ENCODE peak calls at places on chromosomes 7 and 10, in seven cellular contexts. B, Q, Y, U, C, P and S are unnamed samples.
A peak's percentile ranks its signal among the peaks of the same experiment; 100 is the strongest.

GRCh38 chr7:70267381-70267780 is 669.1 kb downstream of the AUTS2 start:
- DNase-seq in B (no peak), Q (no peak), Y (no peak), U (no peak), C (no peak), P (no peak), S (no peak)

GRCh38 chr7:65448824-65449504 is 75.3 kb downstream of the ZNF92 start:
- DNase-seq in B (no peak), Q (no peak), Y (no peak), U (no peak), C (no peak), P (no peak), S (no peak)

GRCh38 chr7:2922271-2922691 is 78.2 kb upstream of the GNA12 start:
- DNase-seq in B (no peak), Q (no peak), Y (no peak), U (no peak), C (no peak), P (no peak), S (no peak)

GRCh38 chr7:16356241-16356958 is 64.9 kb downstream of the CRPPA start:
- DNase-seq in B (no peak), Q (peak; percentile 75), Y (no peak), U (no peak), C (no peak), P (no peak), S (no peak)

GRCh38 chr10:117186832-117187615 is 10.3 kb upstream of the KCNK18 start:
- DNase-seq in B (no peak), Q (peak; percentile 25), Y (no peak), U (no peak), C (no peak), P (no peak), S (no peak)

GRCh38 chr10:24579911-24580310 is 143.8 kb downstream of the ARHGAP21 start:
- DNase-seq in B (peak; percentile 32), Q (no peak), Y (no peak), U (no peak), C (no peak), P (no peak), S (no peak)

GRCh38 chr10:113362645-113363091 is 190.2 kb upstream of the HABP2 start:
- DNase-seq in B (no peak), Q (no peak), Y (no peak), U (no peak), C (no peak), P (no peak), S (no peak)

GRCh38 chr10:123942114-123942513 is 50.5 kb upstream of the CPXM2 start:
- DNase-seq in B (no peak), Q (no peak), Y (no peak), U (no peak), C (no peak), P (no peak), S (no peak)

GRCh38 chr7:130913721-130914588 is 179.9 kb upstream of the KLF14 start:
- DNase-seq in B (no peak), Q (no peak), Y (no peak), U (no peak), C (no peak), P (no peak), S (no peak)

GRCh38 chr10:27439101-27439500 is 65.0 kb upstream of the RAB18 start:
- DNase-seq in B (no peak), Q (no peak), Y (no peak), U (no peak), C (no peak), P (no peak), S (no peak)

GRCh38 chr7:22210355-22210754 is 146.6 kb downstream of the RAPGEF5 start:
- DNase-seq in B (no peak), Q (no peak), Y (no peak), U (no peak), C (no peak), P (no peak), S (no peak)

GRCh38 chr10:132329565-132330485 is 2.2 kb upstream of the LRRC27 start:
- DNase-seq in B (peak; percentile 29), Q (peak; percentile 65), Y (no peak), U (no peak), C (peak; percentile 18), P (no peak), S (no peak)

GRCh38 chr10:92014620-92015019 is 91.0 kb downstream of the BTAF1 start:
- DNase-seq in B (no peak), Q (no peak), Y (no peak), U (no peak), C (no peak), P (no peak), S (no peak)

GRCh38 chr7:137080516-137081203 is 212.2 kb downstream of the CHRM2 start:
- DNase-seq in B (no peak), Q (no peak), Y (peak; percentile 10), U (no peak), C (no peak), P (no peak), S (no peak)

GRCh38 chr7:50981743-50982142 is 199.0 kb upstream of the GRB10 start:
- DNase-seq in B (no peak), Q (no peak), Y (no peak), U (no peak), C (no peak), P (no peak), S (no peak)

GRCh38 chr10:93150289-93150688 is 76.6 kb downstream of the CYP26A1 start:
- DNase-seq in B (no peak), Q (peak; percentile 72), Y (no peak), U (no peak), C (no peak), P (no peak), S (no peak)

GRCh38 chr10:86366902-86367338 is 325 bp upstream of the GRID1 start:
- DNase-seq in B (no peak), Q (no peak), Y (no peak), U (no peak), C (no peak), P (no peak), S (no peak)

GRCh38 chr10:113228570-113228969 is 278.5 kb downstream of the TCF7L2 start:
- DNase-seq in B (no peak), Q (no peak), Y (no peak), U (no peak), C (no peak), P (no peak), S (no peak)

GRCh38 chr7:70098133-70098561 is 499.9 kb downstream of the AUTS2 start:
- DNase-seq in B (no peak), Q (no peak), Y (no peak), U (peak; percentile 91), C (no peak), P (no peak), S (peak; percentile 50)

GRCh38 chr7:99120503-99120902 is 23.4 kb downstream of the SMURF1 start:
- DNase-seq in B (no peak), Q (peak; percentile 90), Y (no peak), U (no peak), C (no peak), P (no peak), S (no peak)

GRCh38 chr10:129730993-129731325 is 233.1 kb downstream of the EBF3 start:
- DNase-seq in B (peak; percentile 46), Q (no peak), Y (no peak), U (no peak), C (no peak), P (no peak), S (no peak)

GRCh38 chr10:80459047-80459865 is 5.1 kb downstream of the TSPAN14 start:
- DNase-seq in B (no peak), Q (peak; percentile 87), Y (peak; percentile 73), U (no peak), C (peak; percentile 72), P (no peak), S (no peak)

GRCh38 chr10:4770766-4771553 is 55.0 kb upstream of the AKR1E2 start:
- DNase-seq in B (no peak), Q (peak; percentile 26), Y (no peak), U (peak; percentile 25), C (no peak), P (no peak), S (peak; percentile 5)

GRCh38 chr7:1758417-1758858 is 88.4 kb downstream of the ELFN1 start:
- DNase-seq in B (peak; percentile 87), Q (peak; percentile 59), Y (no peak), U (no peak), C (no peak), P (no peak), S (peak; percentile 27)

GRCh38 chr10:126425473-126426065 is 37.3 kb upstream of the ADAM12 start:
- DNase-seq in B (no peak), Q (no peak), Y (no peak), U (no peak), C (no peak), P (no peak), S (no peak)

GRCh38 chr10:60846173-60846572 is 67.9 kb downstream of the CDK1 start:
- DNase-seq in B (no peak), Q (peak; percentile 7), Y (no peak), U (no peak), C (no peak), P (no peak), S (no peak)

GRCh38 chr10:20616918-20617801 is 280.0 kb downstream of the NEBL start:
- DNase-seq in B (no peak), Q (peak; percentile 92), Y (no peak), U (no peak), C (no peak), P (no peak), S (no peak)

GRCh38 chr7:131057015-131057518 is 270.6 kb upstream of the MKLN1 start:
- DNase-seq in B (no peak), Q (peak; percentile 78), Y (peak; percentile 31), U (no peak), C (no peak), P (no peak), S (no peak)

GRCh38 chr10:124639646-124640045 is 104.5 kb downstream of the FAM53B start:
- DNase-seq in B (no peak), Q (no peak), Y (no peak), U (no peak), C (no peak), P (no peak), S (no peak)

GRCh38 chr10:49368256-49368655 is 27.6 kb downstream of the DRGX start:
- DNase-seq in B (no peak), Q (no peak), Y (no peak), U (no peak), C (no peak), P (no peak), S (no peak)

GRCh38 chr7:28272461-28272877 is 91.9 kb upstream of the JAZF1 start:
- DNase-seq in B (peak; percentile 74), Q (peak; percentile 38), Y (peak; percentile 15), U (peak; percentile 20), C (no peak), P (peak; percentile 48), S (peak; percentile 14)

GRCh38 chr7:90560730-90561129 is 35.4 kb upstream of the CDK14 start:
- DNase-seq in B (no peak), Q (no peak), Y (no peak), U (no peak), C (no peak), P (no peak), S (no peak)

GRCh38 chr7:115009736-115010435 is 88.0 kb downstream of the MDFIC start:
- DNase-seq in B (no peak), Q (no peak), Y (no peak), U (no peak), C (no peak), P (no peak), S (no peak)